ENCODE peak calls at places on chromosomes 6 and 20, in ten cellular contexts. U, F, X, H, B, V, Q, E, L and N are unnamed samples.

GRCh38 chr6:132669690-132670291 is 10.8 kb upstream of the TAAR1 start:
- DNase-seq in U (no peak), F (no peak), X (no peak), H (no peak), B (no peak), V (peak), Q (peak), E (peak), L (no peak), N (no peak)

GRCh38 chr6:134642217-134642616 is 307.7 kb downstream of the ALDH8A1 start:
- DNase-seq in U (no peak), F (no peak), X (no peak), H (no peak), B (no peak), V (no peak), Q (no peak), E (peak), L (no peak), N (no peak)

GRCh38 chr6:56552212-56553130 is 90.2 kb downstream of the DST start:
- DNase-seq in U (no peak), F (no peak), X (no peak), H (no peak), B (no peak), V (no peak), Q (no peak), E (peak), L (no peak), N (no peak)

GRCh38 chr20:33373735-33374605 is 27.3 kb downstream of the CDK5RAP1 start:
- DNase-seq in U (no peak), F (no peak), X (no peak), H (no peak), B (peak), V (no peak), Q (no peak), E (peak), L (peak), N (no peak)

GRCh38 chr6:149324428-149324827 is 6.9 kb downstream of the TAB2 start:
- DNase-seq in U (no peak), F (no peak), X (no peak), H (no peak), B (no peak), V (no peak), Q (no peak), E (no peak), L (no peak), N (no peak)

GRCh38 chr6:22145823-22146379 is 150.9 kb downstream of the PRL start:
- DNase-seq in U (peak), F (peak), X (no peak), H (no peak), B (no peak), V (peak), Q (peak), E (peak), L (no peak), N (no peak)

GRCh38 chr6:8627085-8627861 is 191.9 kb upstream of the SLC35B3 start:
- DNase-seq in U (no peak), F (no peak), X (no peak), H (no peak), B (no peak), V (no peak), Q (peak), E (no peak), L (no peak), N (no peak)

GRCh38 chr20:32449890-32450401 is 91.8 kb downstream of the ASXL1 start:
- DNase-seq in U (no peak), F (no peak), X (no peak), H (no peak), B (no peak), V (no peak), Q (no peak), E (no peak), L (no peak), N (no peak)

GRCh38 chr6:27428502-27428901 is 39.9 kb downstream of the ZNF391 start:
- DNase-seq in U (no peak), F (no peak), X (no peak), H (no peak), B (no peak), V (no peak), Q (no peak), E (no peak), L (no peak), N (no peak)

GRCh38 chr20:32621071-32621913 is 36.2 kb upstream of the NOL4L start:
- DNase-seq in U (no peak), F (peak), X (no peak), H (no peak), B (no peak), V (no peak), Q (peak), E (no peak), L (peak), N (no peak)

GRCh38 chr20:35991142-35991771 is 22.9 kb downstream of the CNBD2 start:
- DNase-seq in U (peak), F (peak), X (no peak), H (no peak), B (no peak), V (peak), Q (peak), E (peak), L (peak), N (no peak)

GRCh38 chr6:156912431-156912830 is 135.3 kb downstream of the ARID1B start:
- DNase-seq in U (no peak), F (no peak), X (no peak), H (no peak), B (no peak), V (no peak), Q (peak), E (no peak), L (no peak), N (no peak)

GRCh38 chr6:145630598-145630997 is 104.7 kb downstream of the EPM2A start:
- DNase-seq in U (no peak), F (no peak), X (no peak), H (no peak), B (no peak), V (no peak), Q (no peak), E (no peak), L (no peak), N (no peak)

GRCh38 chr6:99285881-99286280 is 63.6 kb downstream of the FAXC start:
- DNase-seq in U (no peak), F (no peak), X (no peak), H (no peak), B (no peak), V (no peak), Q (no peak), E (no peak), L (peak), N (no peak)

GRCh38 chr6:113855500-113856010 is 1.6 kb upstream of the MARCKS start:
- DNase-seq in U (peak), F (peak), X (no peak), H (peak), B (no peak), V (peak), Q (peak), E (peak), L (no peak), N (peak)

GRCh38 chr20:3890999-3891929 is 2.1 kb downstream of the PANK2 start:
- DNase-seq in U (no peak), F (no peak), X (no peak), H (no peak), B (no peak), V (no peak), Q (no peak), E (no peak), L (no peak), N (no peak)

GRCh38 chr6:148523051-148523450 is 180.4 kb downstream of the SASH1 start:
- DNase-seq in U (no peak), F (no peak), X (no peak), H (no peak), B (no peak), V (no peak), Q (no peak), E (peak), L (no peak), N (no peak)

GRCh38 chr6:127319686-127320085 is 23.7 kb downstream of the ECHDC1 start:
- DNase-seq in U (no peak), F (no peak), X (no peak), H (no peak), B (no peak), V (no peak), Q (no peak), E (no peak), L (no peak), N (no peak)

GRCh38 chr6:44652551-44652950 is 265.0 kb downstream of the CDC5L start:
- DNase-seq in U (no peak), F (no peak), X (no peak), H (no peak), B (no peak), V (no peak), Q (no peak), E (peak), L (no peak), N (no peak)

GRCh38 chr6:47407295-47408281 is 70.0 kb upstream of the CD2AP start:
- DNase-seq in U (no peak), F (no peak), X (no peak), H (no peak), B (no peak), V (no peak), Q (no peak), E (no peak), L (no peak), N (no peak)

GRCh38 chr6:26185802-26186201 is 98.6 kb downstream of the HFE start:
- DNase-seq in U (no peak), F (no peak), X (no peak), H (no peak), B (no peak), V (no peak), Q (no peak), E (no peak), L (no peak), N (no peak)

GRCh38 chr6:38836585-38836984 is 121.5 kb downstream of the DNAH8 start:
- DNase-seq in U (no peak), F (no peak), X (no peak), H (no peak), B (no peak), V (no peak), Q (no peak), E (no peak), L (no peak), N (no peak)

GRCh38 chr6:170186006-170186908 is 104.6 kb downstream of the DLL1 start:
- DNase-seq in U (peak), F (no peak), X (no peak), H (no peak), B (no peak), V (no peak), Q (no peak), E (no peak), L (no peak), N (peak)

GRCh38 chr20:56708991-56709390 is 79.9 kb downstream of the TFAP2C start:
- DNase-seq in U (no peak), F (no peak), X (no peak), H (no peak), B (no peak), V (no peak), Q (no peak), E (no peak), L (no peak), N (no peak)

GRCh38 chr6:164107297-164107995 is 692.9 kb downstream of the QKI start:
- DNase-seq in U (no peak), F (no peak), X (no peak), H (no peak), B (no peak), V (no peak), Q (no peak), E (peak), L (no peak), N (no peak)

GRCh38 chr6:156464100-156464878 is 312.9 kb upstream of the ARID1B start:
- DNase-seq in U (no peak), F (no peak), X (no peak), H (no peak), B (no peak), V (no peak), Q (no peak), E (no peak), L (no peak), N (no peak)

GRCh38 chr6:29763491-29764289 is 40.5 kb downstream of the HLA-F start:
- DNase-seq in U (no peak), F (peak), X (peak), H (no peak), B (no peak), V (no peak), Q (peak), E (peak), L (no peak), N (no peak)

GRCh38 chr6:123965894-123966293 is 162.2 kb downstream of the NKAIN2 start:
- DNase-seq in U (no peak), F (peak), X (no peak), H (no peak), B (no peak), V (peak), Q (no peak), E (no peak), L (no peak), N (no peak)

GRCh38 chr6:73516712-73517489 is 3.9 kb downstream of the EEF1A1 start:
- DNase-seq in U (no peak), F (no peak), X (no peak), H (no peak), B (no peak), V (no peak), Q (peak), E (no peak), L (no peak), N (no peak)

GRCh38 chr20:33099842-33100538 is 20.5 kb downstream of the BPIFB4 start:
- DNase-seq in U (no peak), F (no peak), X (no peak), H (no peak), B (no peak), V (no peak), Q (no peak), E (no peak), L (no peak), N (no peak)

GRCh38 chr20:4431446-4431845 is 290.3 kb upstream of the PRND start:
- DNase-seq in U (no peak), F (no peak), X (no peak), H (no peak), B (no peak), V (no peak), Q (no peak), E (no peak), L (no peak), N (no peak)

GRCh38 chr6:38346291-38347079 is 293.2 kb downstream of the BTBD9 start:
- DNase-seq in U (no peak), F (peak), X (no peak), H (no peak), B (no peak), V (no peak), Q (no peak), E (peak), L (no peak), N (no peak)

GRCh38 chr20:2899243-2899642 is 26.0 kb downstream of the PTPRA start:
- DNase-seq in U (no peak), F (no peak), X (no peak), H (no peak), B (no peak), V (no peak), Q (no peak), E (no peak), L (no peak), N (no peak)

GRCh38 chr20:4574356-4574690 is 147.4 kb upstream of the PRND start:
- DNase-seq in U (no peak), F (no peak), X (no peak), H (no peak), B (no peak), V (no peak), Q (no peak), E (no peak), L (no peak), N (no peak)

GRCh38 chr20:23049201-23049932 is at the start of gene THBD:
- DNase-seq in U (peak), F (peak), X (peak), H (peak), B (no peak), V (peak), Q (peak), E (peak), L (no peak), N (peak)

GRCh38 chr20:12999201-12999600 is 9.6 kb upstream of the SPTLC3 start:
- DNase-seq in U (no peak), F (no peak), X (no peak), H (no peak), B (no peak), V (no peak), Q (no peak), E (no peak), L (no peak), N (no peak)

GRCh38 chr20:3739054-3739925 is 6.8 kb downstream of the HSPA12B start:
- DNase-seq in U (no peak), F (no peak), X (no peak), H (peak), B (no peak), V (no peak), Q (no peak), E (no peak), L (no peak), N (no peak)

GRCh38 chr6:160750276-160750689 is 48.2 kb downstream of the PLG start:
- DNase-seq in U (no peak), F (peak), X (no peak), H (no peak), B (no peak), V (peak), Q (peak), E (no peak), L (peak), N (no peak)

GRCh38 chr20:63572788-63573738 is 976 bp downstream of the HELZ2 start:
- DNase-seq in U (no peak), F (peak), X (no peak), H (peak), B (no peak), V (no peak), Q (no peak), E (no peak), L (no peak), N (no peak)
- TF ChIP-seq CTCF in U (no peak), F (peak), X (no peak), H (no peak), B (no peak), V (peak), Q (peak), E (peak), L (peak), N (no peak)

GRCh38 chr20:50728981-50729874 is 2.2 kb upstream of the PARD6B start:
- DNase-seq in U (no peak), F (peak), X (peak), H (peak), B (peak), V (no peak), Q (no peak), E (no peak), L (no peak), N (no peak)
- H3K4me3 ChIP-seq in U (no peak), F (no peak), X (no peak), H (no peak), B (no peak), V (no peak), Q (no peak), E (no peak), L (no peak), N (no peak)

GRCh38 chr20:25196701-25197120 is 1.2 kb downstream of the ENTPD6 start:
- DNase-seq in U (no peak), F (peak), X (no peak), H (no peak), B (no peak), V (peak), Q (no peak), E (no peak), L (no peak), N (no peak)

GRCh38 chr20:25194333-25194972 is 1.1 kb upstream of the ENTPD6 start:
- DNase-seq in U (no peak), F (no peak), X (no peak), H (peak), B (no peak), V (no peak), Q (no peak), E (no peak), L (no peak), N (no peak)

GRCh38 chr20:25197173-25197869 is 1.8 kb downstream of the ENTPD6 start:
- DNase-seq in U (no peak), F (peak), X (no peak), H (peak), B (no peak), V (no peak), Q (no peak), E (no peak), L (no peak), N (no peak)

GRCh38 chr20:25195962-25196700 is 619 bp downstream of the ENTPD6 start:
- DNase-seq in U (no peak), F (peak), X (no peak), H (peak), B (peak), V (peak), Q (no peak), E (no peak), L (peak), N (no peak)

DNA sequence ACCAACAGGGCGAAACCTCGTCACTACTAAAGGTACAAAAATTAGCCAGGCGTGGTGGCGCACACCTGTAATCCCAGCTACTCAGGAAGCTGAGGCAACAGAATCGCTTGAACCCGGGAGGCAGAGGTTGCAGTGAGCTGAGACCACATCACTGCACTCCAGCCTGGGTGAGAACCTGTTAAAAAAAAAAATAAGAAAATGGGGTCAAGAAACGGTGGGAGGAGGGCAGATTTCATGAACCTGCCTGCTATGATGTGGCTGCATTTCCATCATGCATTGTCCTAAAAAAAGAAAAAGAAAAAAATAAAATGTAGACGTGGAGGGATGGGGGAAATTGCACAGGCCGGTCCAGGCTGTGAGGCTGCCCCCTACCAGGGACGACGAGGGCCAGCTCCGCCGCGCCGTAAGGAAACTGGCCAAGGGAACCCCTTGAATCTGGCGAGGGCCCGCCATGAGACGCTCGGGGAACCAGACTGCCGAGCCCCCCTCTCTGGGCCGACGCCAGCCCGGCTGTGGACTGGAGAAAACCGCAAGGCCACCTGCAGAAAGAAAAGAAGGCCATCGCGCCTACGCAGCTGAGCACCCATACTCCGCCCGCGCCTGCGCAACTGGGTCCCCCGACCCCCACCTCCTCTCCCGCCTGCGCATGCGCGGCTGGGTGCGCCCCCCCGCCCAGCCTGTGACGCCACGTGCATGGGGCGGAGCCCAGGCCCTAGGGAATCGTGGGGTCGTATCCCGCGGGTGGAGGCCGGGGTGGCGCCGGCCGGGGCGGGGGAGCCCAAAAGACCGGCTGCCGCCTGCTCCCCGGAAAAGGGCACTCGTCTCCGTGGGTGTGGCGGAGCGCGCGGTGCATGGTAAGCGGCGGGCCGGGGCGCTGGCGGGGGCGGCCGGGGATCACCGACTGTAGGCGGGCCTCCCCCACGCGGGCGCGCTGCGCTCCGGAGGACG is at the start of gene ENTPD6:
- DNase-seq in U (peak), F (peak), X (peak), H (peak), B (peak), V (peak), Q (peak), E (peak), L (peak), N (peak)
- TF ChIP-seq CTCF in U (peak), F (no peak), X (no peak), H (no peak), B (no peak), V (peak), Q (no peak), E (no peak), L (peak), N (no peak)

GRCh38 chr6:109381747-109382575 is at the start of gene CD164:
- DNase-seq in U (peak), F (peak), X (peak), H (peak), B (peak), V (peak), Q (peak), E (peak), L (no peak), N (peak)
- H3K4me3 ChIP-seq in U (peak), F (peak), X (peak), H (peak), B (peak), V (peak), Q (peak), E (peak), L (peak), N (peak)

DNA sequence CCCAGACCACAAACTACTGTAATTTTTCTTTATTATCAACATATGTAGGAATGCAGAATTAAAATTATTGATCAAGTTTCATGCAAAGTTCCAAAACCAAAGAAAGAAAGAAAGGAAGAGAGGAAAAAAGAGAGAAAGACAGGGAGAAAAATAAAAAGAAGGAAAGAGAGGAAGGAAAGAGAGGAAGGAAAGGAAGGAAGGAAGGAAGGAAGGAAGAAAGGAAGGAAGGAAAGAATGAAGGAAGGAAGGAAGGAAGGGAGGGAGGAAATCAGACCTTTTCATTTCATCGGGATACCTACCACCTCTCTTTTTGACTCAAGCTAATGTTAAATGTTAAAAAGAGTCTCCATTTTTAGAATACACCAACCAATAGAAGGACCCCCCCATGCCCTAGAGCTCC is 31.9 kb downstream of the DCDC2 start:
- DNase-seq in U (no peak), F (no peak), X (no peak), H (no peak), B (no peak), V (no peak), Q (no peak), E (no peak), L (no peak), N (no peak)
- TF ChIP-seq CTCF in U (no peak), F (no peak), X (no peak), H (no peak), B (no peak), V (no peak), Q (no peak), E (no peak), L (no peak), N (no peak)

GRCh38 chr6:151376440-151376839 is 14.9 kb downstream of the ZBTB2 start:
- DNase-seq in U (no peak), F (no peak), X (no peak), H (no peak), B (no peak), V (no peak), Q (peak), E (no peak), L (no peak), N (no peak)
- H3K4me3 ChIP-seq in U (no peak), F (no peak), X (no peak), H (no peak), B (no peak), V (no peak), Q (no peak), E (no peak), L (no peak), N (no peak)

GRCh38 chr20:50302463-50303041 is 111.9 kb downstream of the CEBPB start:
- DNase-seq in U (peak), F (peak), X (no peak), H (no peak), B (no peak), V (peak), Q (peak), E (peak), L (no peak), N (no peak)
- TF ChIP-seq CTCF in U (no peak), F (no peak), X (no peak), H (no peak), B (no peak), V (no peak), Q (no peak), E (no peak), L (no peak), N (no peak)